ENCODE peak calls at places on chromosome 1, in six cellular contexts. I, L, E, G, Q and S are unnamed samples. For H3K9me3, H3K4me1 and H3K36me3, the result is how much of the 10 kb centered on the place peaks cover.

GRCh38 chr1:3850857-3851256 is 6.2 kb downstream of the CEP104 start:
- DNase-seq in Q (no peak), I (no peak), G (peak), L (no peak), E (no peak), S (no peak)

GRCh38 chr1:93348104-93348780 is 2.5 kb downstream of the DR1 start:
- DNase-seq in L (no peak), I (no peak), G (no peak), Q (no peak), E (no peak), S (no peak)

GRCh38 chr1:20634594-20635084 is 1.4 kb downstream of the PINK1 start:
- DNase-seq in G (no peak), I (peak), E (peak), Q (no peak), L (no peak), S (peak)

GRCh38 chr1:226967665-226968064 is 27.6 kb downstream of the COQ8A start:
- DNase-seq in Q (no peak), G (peak), E (peak), I (no peak), L (peak), S (no peak)

GRCh38 chr1:173297798-173298391 is 90.8 kb upstream of the TNFSF4 start:
- DNase-seq in G (no peak), L (no peak), I (no peak), E (no peak), Q (no peak), S (no peak)

GRCh38 chr1:197268012-197268411 is at the start of gene CRB1:
- DNase-seq in I (no peak), G (no peak), L (no peak), Q (no peak), E (no peak), S (peak)

GRCh38 chr1:89908294-89908992 is 86.5 kb upstream of the ZNF326 start:
- DNase-seq in Q (no peak), G (no peak), L (no peak), E (no peak), I (no peak), S (no peak)

GRCh38 chr1:46747683-46748288 is 28.9 kb upstream of the EFCAB14 start:
- DNase-seq in E (no peak), Q (no peak), L (peak), I (peak), G (no peak), S (no peak)

GRCh38 chr1:49424782-49425181 is 599.0 kb downstream of the AGBL4 start:
- DNase-seq in L (no peak), Q (no peak), I (no peak), E (no peak), G (no peak), S (no peak)

DNA sequence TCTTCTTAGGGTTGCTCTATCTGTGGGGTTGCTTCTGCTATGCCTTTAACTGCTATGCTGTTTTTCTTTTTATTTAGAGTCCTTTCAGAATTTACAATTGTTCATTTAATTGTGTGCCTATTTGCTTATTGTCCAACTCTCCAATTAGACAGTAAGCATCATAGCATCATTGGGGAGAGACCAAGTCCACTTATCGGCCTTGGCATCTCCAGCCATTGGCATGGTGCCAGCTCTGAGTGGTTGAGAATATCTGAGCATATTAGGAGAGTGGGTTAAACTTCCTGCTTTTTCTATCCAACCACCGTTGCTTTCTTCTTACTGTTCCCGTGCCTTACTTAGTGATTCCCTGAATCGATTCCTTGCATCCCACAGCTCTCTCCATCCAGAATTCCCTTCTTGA is 535.0 kb downstream of the AJAP1 start:
- DNase-seq in Q (no peak), I (no peak), E (no peak), G (no peak), L (peak), S (no peak)
- H3K9me3 ChIP-seq in Q (under half), I (under half), E (under half), G (under half), L (under half), S (under half)

GRCh38 chr1:109254621-109255096 is 5.3 kb downstream of the CELSR2 start:
- DNase-seq in L (no peak), I (no peak), G (no peak), E (peak), Q (no peak), S (no peak)

GRCh38 chr1:109255097-109255651 is 5.8 kb downstream of the CELSR2 start:
- DNase-seq in E (peak), I (no peak), L (no peak), G (no peak), Q (no peak), S (no peak)

GRCh38 chr1:109256971-109257681 is 7.8 kb downstream of the CELSR2 start:
- DNase-seq in L (no peak), G (no peak), E (no peak), I (no peak), Q (no peak), S (no peak)

GRCh38 chr1:109256085-109256484 is 6.7 kb downstream of the CELSR2 start:
- DNase-seq in Q (no peak), L (no peak), E (no peak), G (no peak), I (no peak), S (no peak)

GRCh38 chr1:109255673-109256072 is 6.3 kb downstream of the CELSR2 start:
- DNase-seq in L (no peak), G (no peak), Q (no peak), I (no peak), E (no peak), S (no peak)
- H3K4me1 ChIP-seq in L (under half), G (under half), Q (under half), I (under half), E (under half), S (under half)

GRCh38 chr1:75794382-75794781 is 2.3 kb upstream of the MSH4 start:
- DNase-seq in I (no peak), E (no peak), L (no peak), G (no peak), Q (no peak), S (no peak)
- H3K36me3 ChIP-seq in I (under half), E (under half), L (under half), G (under half), Q (under half), S (under half)

DNA sequence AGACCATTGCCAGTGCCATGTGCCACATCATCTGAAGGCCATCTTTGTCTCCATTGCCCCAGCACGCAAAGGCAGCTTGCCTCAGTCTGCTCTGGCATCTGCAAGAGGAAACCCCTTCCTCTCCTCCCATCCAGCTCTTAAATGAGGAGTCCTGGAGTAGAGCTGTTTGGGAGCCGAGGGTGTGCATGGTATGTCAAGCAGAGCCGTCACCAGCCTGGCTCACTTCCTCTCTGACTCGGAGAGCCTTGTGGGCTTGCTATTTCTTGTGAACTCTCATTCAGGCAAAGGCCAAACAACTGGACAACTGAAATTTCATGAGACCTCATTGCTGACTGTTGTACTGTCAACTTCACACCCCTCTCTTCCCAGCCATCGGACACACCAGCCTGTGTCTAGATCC is 143.9 kb downstream of the SIPA1L2 start:
- DNase-seq in I (no peak), L (no peak), G (no peak), E (peak), Q (no peak), S (no peak)
- H3K9me3 ChIP-seq in I (under half), L (under half), G (under half), E (under half), Q (under half), S (under half)

GRCh38 chr1:25028587-25028909 is 98.5 kb upstream of the RUNX3 start:
- DNase-seq in I (no peak), L (no peak), E (no peak), Q (no peak), G (no peak), S (no peak)
- H3K4me1 ChIP-seq in I (under half), L (under half), E (under half), Q (half or more), G (under half), S (under half)

DNA sequence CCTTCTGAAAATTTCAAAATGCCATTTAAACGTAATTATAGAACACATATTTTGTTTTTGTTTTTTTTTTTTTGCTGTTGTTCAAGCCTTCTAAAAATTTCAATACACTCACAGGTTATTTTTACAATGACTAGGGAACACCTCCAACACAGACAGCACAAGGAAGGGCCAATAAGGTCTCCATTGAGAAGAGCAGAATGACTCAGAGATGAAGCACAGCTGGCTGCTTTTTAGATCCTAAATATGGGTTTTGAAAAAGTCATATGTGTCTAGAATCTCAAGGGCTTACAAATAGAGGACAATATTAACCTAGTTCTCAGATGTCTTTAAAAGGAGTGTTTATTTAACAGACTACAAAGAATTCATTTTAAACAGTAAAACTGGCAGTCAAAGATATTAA is 104.6 kb downstream of the NEGR1 start:
- DNase-seq in L (no peak), Q (no peak), I (no peak), E (no peak), G (no peak), S (no peak)
- H3K36me3 ChIP-seq in L (under half), Q (under half), I (under half), E (under half), G (under half), S (under half)

DNA sequence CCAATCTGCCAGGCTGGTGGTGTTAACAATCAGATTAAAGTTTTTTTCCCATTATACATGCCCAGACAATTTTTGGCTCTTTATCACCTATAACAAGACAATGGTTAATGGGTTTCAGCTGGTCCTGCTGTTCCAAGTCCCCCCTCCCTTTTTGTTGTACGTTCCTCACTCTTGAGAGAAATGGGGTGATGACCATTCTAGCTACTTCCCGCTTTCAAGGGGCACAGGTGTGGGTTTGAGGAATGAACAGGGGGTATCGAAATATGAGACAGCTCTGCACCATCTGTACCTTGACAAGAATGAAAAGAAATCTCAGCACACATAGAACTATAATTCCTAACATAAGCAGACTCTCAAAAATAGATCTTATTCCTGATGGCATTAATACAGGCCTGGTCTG is 326.8 kb downstream of the PTPRU start:
- DNase-seq in I (no peak), G (no peak), L (no peak), E (no peak), Q (no peak), S (no peak)
- H3K9me3 ChIP-seq in I (under half), G (under half), L (half or more), E (under half), Q (under half), S (under half)

GRCh38 chr1:39895731-39896480 is 5.8 kb downstream of the MYCL start:
- DNase-seq in Q (no peak), L (no peak), E (no peak), I (no peak), G (no peak), S (no peak)
- H3K4me1 ChIP-seq in Q (under half), L (under half), E (under half), I (under half), G (under half), S (under half)

GRCh38 chr1:43617011-43617410 is 32.9 kb upstream of the KDM4A start:
- DNase-seq in L (no peak), G (no peak), Q (no peak), I (no peak), E (no peak), S (no peak)
- H3K36me3 ChIP-seq in L (under half), G (under half), Q (under half), I (under half), E (under half), S (under half)